ENCODE peak calls at places on chromosomes 5 and 9, in nine cellular contexts. One of them, this sample, is unnamed. For H3K4me1, the result is how much of the 10 kb centered on the place peaks cover.

GRCh38 chr9:127780126-127780885 is 1.8 kb upstream of the SH2D3C start:
- DNase-seq in endodermal cell: peak
- DNase-seq in cardiac muscle cell: no peak
- DNase-seq in iPS DF 6.9: no peak
- DNase-seq in CD8-positive, alpha-beta T cell: no peak
- DNase-seq in small intestine: no peak
- DNase-seq in adipocyte: no peak
- DNase-seq in effector memory CD4-positive, alpha-beta T cell: no peak
- DNase-seq in body of pancreas: no peak
- DNase-seq in this sample: no peak

GRCh38 chr5:29879401-29879800 is 1314.1 kb upstream of the CDH6 start:
- DNase-seq in CD8-positive, alpha-beta T cell: no peak
- DNase-seq in body of pancreas: no peak
- DNase-seq in adipocyte: no peak
- DNase-seq in iPS DF 6.9: no peak
- DNase-seq in cardiac muscle cell: no peak
- DNase-seq in effector memory CD4-positive, alpha-beta T cell: no peak
- DNase-seq in endodermal cell: no peak
- DNase-seq in small intestine: no peak
- DNase-seq in this sample: no peak

GRCh38 chr5:6125781-6126180 is 252.6 kb downstream of the MED10 start:
- DNase-seq in adipocyte: no peak
- DNase-seq in body of pancreas: no peak
- DNase-seq in endodermal cell: no peak
- DNase-seq in small intestine: no peak
- DNase-seq in effector memory CD4-positive, alpha-beta T cell: no peak
- DNase-seq in cardiac muscle cell: no peak
- DNase-seq in iPS DF 6.9: no peak
- DNase-seq in CD8-positive, alpha-beta T cell: no peak
- DNase-seq in this sample: no peak

GRCh38 chr9:111644195-111644772 is 13.2 kb downstream of the DNAJC25 start:
- DNase-seq in endodermal cell: no peak
- DNase-seq in iPS DF 6.9: no peak
- DNase-seq in body of pancreas: no peak
- DNase-seq in effector memory CD4-positive, alpha-beta T cell: no peak
- DNase-seq in cardiac muscle cell: no peak
- DNase-seq in adipocyte: no peak
- DNase-seq in small intestine: no peak
- DNase-seq in CD8-positive, alpha-beta T cell: no peak
- DNase-seq in this sample: no peak

GRCh38 chr9:33959725-33960124 is 89.0 kb downstream of the UBAP2 start:
- DNase-seq in iPS DF 6.9: no peak
- DNase-seq in body of pancreas: no peak
- DNase-seq in small intestine: no peak
- DNase-seq in endodermal cell: no peak
- DNase-seq in adipocyte: no peak
- DNase-seq in effector memory CD4-positive, alpha-beta T cell: no peak
- DNase-seq in CD8-positive, alpha-beta T cell: no peak
- DNase-seq in cardiac muscle cell: no peak
- DNase-seq in this sample: no peak

GRCh38 chr5:65108786-65109743 is 340.3 kb downstream of the CWC27 start:
- DNase-seq in iPS DF 6.9: no peak
- DNase-seq in effector memory CD4-positive, alpha-beta T cell: no peak
- DNase-seq in body of pancreas: no peak
- DNase-seq in cardiac muscle cell: peak
- DNase-seq in endodermal cell: no peak
- DNase-seq in CD8-positive, alpha-beta T cell: no peak
- DNase-seq in small intestine: no peak
- DNase-seq in adipocyte: no peak
- DNase-seq in this sample: no peak

GRCh38 chr5:59893061-59893435 is 478 bp downstream of the PDE4D start:
- DNase-seq in cardiac muscle cell: no peak
- DNase-seq in iPS DF 6.9: no peak
- DNase-seq in adipocyte: no peak
- DNase-seq in body of pancreas: no peak
- DNase-seq in CD8-positive, alpha-beta T cell: no peak
- DNase-seq in effector memory CD4-positive, alpha-beta T cell: no peak
- DNase-seq in endodermal cell: peak
- DNase-seq in small intestine: no peak
- DNase-seq in this sample: no peak

GRCh38 chr9:91714020-91714721 is 235.9 kb downstream of the ROR2 start:
- DNase-seq in body of pancreas: peak
- DNase-seq in cardiac muscle cell: peak
- DNase-seq in adipocyte: peak
- DNase-seq in iPS DF 6.9: peak
- DNase-seq in effector memory CD4-positive, alpha-beta T cell: no peak
- DNase-seq in CD8-positive, alpha-beta T cell: no peak
- DNase-seq in small intestine: no peak
- DNase-seq in endodermal cell: peak
- DNase-seq in this sample: peak

GRCh38 chr5:42507451-42508092 is 84.3 kb downstream of the GHR start:
- DNase-seq in endodermal cell: peak
- DNase-seq in body of pancreas: no peak
- DNase-seq in iPS DF 6.9: no peak
- DNase-seq in small intestine: no peak
- DNase-seq in effector memory CD4-positive, alpha-beta T cell: no peak
- DNase-seq in cardiac muscle cell: peak
- DNase-seq in CD8-positive, alpha-beta T cell: no peak
- DNase-seq in adipocyte: no peak
- DNase-seq in this sample: no peak

GRCh38 chr5:107808671-107809137 is 138.0 kb upstream of the EFNA5 start:
- DNase-seq in iPS DF 6.9: peak
- DNase-seq in body of pancreas: peak
- DNase-seq in effector memory CD4-positive, alpha-beta T cell: no peak
- DNase-seq in small intestine: no peak
- DNase-seq in cardiac muscle cell: no peak
- DNase-seq in adipocyte: no peak
- DNase-seq in endodermal cell: peak
- DNase-seq in CD8-positive, alpha-beta T cell: no peak
- DNase-seq in this sample: no peak

DNA sequence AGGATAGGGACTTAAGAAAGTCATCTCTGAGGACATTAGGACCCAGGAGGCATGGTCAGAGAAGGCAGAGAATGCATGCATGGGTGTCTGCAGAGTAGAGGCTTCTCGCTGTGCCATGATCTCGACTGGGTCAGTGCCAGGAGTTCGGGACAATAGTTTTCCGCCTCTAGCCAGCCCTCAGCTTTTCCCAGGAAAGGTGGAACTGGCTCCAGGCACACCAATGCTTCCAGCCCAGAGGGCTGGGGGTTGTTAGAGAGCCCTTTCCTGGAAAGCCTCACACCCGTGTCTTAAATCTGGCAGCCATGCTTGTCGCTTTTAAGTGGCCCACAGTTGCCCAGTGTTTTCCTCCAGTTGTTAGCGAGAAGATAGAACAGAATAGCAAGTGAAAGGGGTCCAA is 1111.3 kb downstream of the TAF11L14 start:
- DNase-seq in small intestine: peak
- DNase-seq in CD8-positive, alpha-beta T cell: peak
- DNase-seq in body of pancreas: no peak
- DNase-seq in adipocyte: no peak
- DNase-seq in iPS DF 6.9: no peak
- DNase-seq in cardiac muscle cell: no peak
- DNase-seq in effector memory CD4-positive, alpha-beta T cell: peak
- DNase-seq in endodermal cell: no peak
- DNase-seq in this sample: no peak
- H3K4me3 ChIP-seq in small intestine: peak
- H3K4me3 ChIP-seq in CD8-positive, alpha-beta T cell: peak
- H3K4me3 ChIP-seq in body of pancreas: no peak
- H3K4me3 ChIP-seq in adipocyte: peak
- H3K4me3 ChIP-seq in iPS DF 6.9: no peak
- H3K4me3 ChIP-seq in cardiac muscle cell: no peak
- H3K4me3 ChIP-seq in effector memory CD4-positive, alpha-beta T cell: peak
- H3K4me3 ChIP-seq in endodermal cell: no peak
- H3K4me3 ChIP-seq in this sample: no peak

GRCh38 chr9:98315067-98315453 is 59.6 kb upstream of the TBC1D2 start:
- DNase-seq in CD8-positive, alpha-beta T cell: no peak
- DNase-seq in body of pancreas: no peak
- DNase-seq in effector memory CD4-positive, alpha-beta T cell: no peak
- DNase-seq in cardiac muscle cell: no peak
- DNase-seq in adipocyte: no peak
- DNase-seq in iPS DF 6.9: no peak
- DNase-seq in endodermal cell: peak
- DNase-seq in small intestine: no peak
- DNase-seq in this sample: no peak
- H3K4me1 ChIP-seq in CD8-positive, alpha-beta T cell: under half
- H3K4me1 ChIP-seq in body of pancreas: under half
- H3K4me1 ChIP-seq in effector memory CD4-positive, alpha-beta T cell: under half
- H3K4me1 ChIP-seq in cardiac muscle cell: under half
- H3K4me1 ChIP-seq in adipocyte: under half
- H3K4me1 ChIP-seq in iPS DF 6.9: under half
- H3K4me1 ChIP-seq in endodermal cell: under half
- H3K4me1 ChIP-seq in small intestine: under half
- H3K4me1 ChIP-seq in this sample: under half

DNA sequence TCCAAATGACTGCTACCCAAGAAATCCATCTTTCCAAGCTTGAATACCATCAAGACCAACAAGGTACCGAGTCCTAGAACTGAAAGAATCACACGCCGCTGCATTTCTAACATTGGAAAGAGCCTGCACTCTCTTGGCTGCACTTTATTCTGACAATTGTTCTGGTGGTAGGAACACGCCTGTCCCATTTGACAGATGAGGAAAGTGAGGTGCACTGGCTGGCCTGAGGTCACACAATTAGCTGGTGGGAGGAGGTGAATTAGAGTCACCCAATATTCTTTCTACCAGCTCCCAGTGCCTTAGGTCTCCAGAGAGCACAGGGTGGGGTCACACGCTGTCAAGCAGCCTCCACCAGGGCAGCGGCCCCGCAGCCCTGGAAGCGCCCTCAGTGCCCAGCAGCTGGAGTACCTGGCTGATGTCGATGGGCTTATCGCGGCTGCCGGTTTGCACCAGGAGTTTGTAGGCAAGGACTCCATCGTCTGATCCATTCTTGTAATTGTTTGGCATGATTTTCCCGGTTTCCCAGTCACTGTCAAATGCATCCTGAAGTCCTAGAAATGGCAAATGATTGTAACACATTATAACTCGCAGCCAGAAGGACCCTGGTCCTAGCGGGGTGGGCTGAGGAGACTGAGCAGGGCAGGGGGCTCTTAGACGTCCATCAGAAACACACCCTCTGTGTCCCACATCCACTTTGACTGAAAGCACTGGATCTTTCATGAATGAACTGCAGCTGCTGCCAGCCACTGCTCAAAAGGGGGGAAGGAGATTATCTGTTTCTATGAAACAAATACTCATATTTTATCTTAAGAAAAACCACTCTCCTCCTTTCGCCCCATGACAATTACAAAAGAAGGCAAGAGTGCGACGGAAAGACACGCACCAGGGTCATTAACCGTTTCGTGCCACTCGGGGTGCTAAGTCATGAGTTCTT is 55.1 kb downstream of the PTCH1 start:
- DNase-seq in adipocyte: no peak
- DNase-seq in endodermal cell: no peak
- DNase-seq in body of pancreas: no peak
- DNase-seq in small intestine: no peak
- DNase-seq in cardiac muscle cell: no peak
- DNase-seq in iPS DF 6.9: no peak
- DNase-seq in effector memory CD4-positive, alpha-beta T cell: no peak
- DNase-seq in CD8-positive, alpha-beta T cell: no peak
- DNase-seq in this sample: no peak
- H3K4me3 ChIP-seq in adipocyte: peak
- H3K4me3 ChIP-seq in endodermal cell: peak
- H3K4me3 ChIP-seq in body of pancreas: no peak
- H3K4me3 ChIP-seq in small intestine: no peak
- H3K4me3 ChIP-seq in cardiac muscle cell: peak
- H3K4me3 ChIP-seq in iPS DF 6.9: no peak
- H3K4me3 ChIP-seq in effector memory CD4-positive, alpha-beta T cell: peak
- H3K4me3 ChIP-seq in CD8-positive, alpha-beta T cell: peak
- H3K4me3 ChIP-seq in this sample: no peak

GRCh38 chr5:56507348-56507930 is 274.3 kb upstream of the ANKRD55 start:
- DNase-seq in CD8-positive, alpha-beta T cell: no peak
- DNase-seq in adipocyte: no peak
- DNase-seq in iPS DF 6.9: no peak
- DNase-seq in small intestine: peak
- DNase-seq in cardiac muscle cell: no peak
- DNase-seq in body of pancreas: no peak
- DNase-seq in effector memory CD4-positive, alpha-beta T cell: no peak
- DNase-seq in endodermal cell: no peak
- DNase-seq in this sample: no peak

GRCh38 chr5:56508249-56508648 is 275.1 kb upstream of the ANKRD55 start:
- DNase-seq in effector memory CD4-positive, alpha-beta T cell: no peak
- DNase-seq in small intestine: no peak
- DNase-seq in adipocyte: no peak
- DNase-seq in iPS DF 6.9: no peak
- DNase-seq in endodermal cell: no peak
- DNase-seq in CD8-positive, alpha-beta T cell: no peak
- DNase-seq in body of pancreas: no peak
- DNase-seq in cardiac muscle cell: no peak
- DNase-seq in this sample: no peak

GRCh38 chr5:56503929-56504328 is 270.8 kb upstream of the ANKRD55 start:
- DNase-seq in small intestine: no peak
- DNase-seq in effector memory CD4-positive, alpha-beta T cell: no peak
- DNase-seq in endodermal cell: no peak
- DNase-seq in cardiac muscle cell: no peak
- DNase-seq in CD8-positive, alpha-beta T cell: no peak
- DNase-seq in iPS DF 6.9: no peak
- DNase-seq in adipocyte: no peak
- DNase-seq in body of pancreas: no peak
- DNase-seq in this sample: no peak

GRCh38 chr5:56501949-56502557 is 268.9 kb upstream of the ANKRD55 start:
- DNase-seq in iPS DF 6.9: no peak
- DNase-seq in body of pancreas: no peak
- DNase-seq in cardiac muscle cell: peak
- DNase-seq in endodermal cell: no peak
- DNase-seq in effector memory CD4-positive, alpha-beta T cell: no peak
- DNase-seq in adipocyte: no peak
- DNase-seq in CD8-positive, alpha-beta T cell: no peak
- DNase-seq in small intestine: peak
- DNase-seq in this sample: no peak

DNA sequence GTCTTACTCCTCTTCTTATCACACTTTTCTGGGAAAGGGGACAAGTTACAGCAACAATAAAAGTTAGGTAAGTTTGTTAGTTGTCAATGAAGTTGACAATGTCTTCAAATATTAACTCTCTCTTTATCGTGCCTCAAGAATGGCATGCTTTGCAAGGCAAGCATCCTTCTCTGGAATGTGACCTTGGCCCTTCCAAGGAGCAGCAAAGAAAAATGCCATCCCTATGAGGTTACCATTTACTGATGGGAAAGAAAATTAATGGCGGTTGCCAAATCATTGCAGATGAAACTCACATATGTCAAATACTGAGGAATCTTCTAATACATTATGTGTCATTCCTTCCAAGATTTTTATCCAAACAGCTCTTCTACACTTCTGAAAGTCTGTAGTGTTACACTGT is 273.5 kb upstream of the ANKRD55 start:
- DNase-seq in cardiac muscle cell: no peak
- DNase-seq in iPS DF 6.9: no peak
- DNase-seq in body of pancreas: no peak
- DNase-seq in endodermal cell: no peak
- DNase-seq in effector memory CD4-positive, alpha-beta T cell: no peak
- DNase-seq in small intestine: peak
- DNase-seq in adipocyte: no peak
- DNase-seq in CD8-positive, alpha-beta T cell: no peak
- DNase-seq in this sample: no peak
- H3K4me1 ChIP-seq in cardiac muscle cell: under half
- H3K4me1 ChIP-seq in iPS DF 6.9: under half
- H3K4me1 ChIP-seq in body of pancreas: under half
- H3K4me1 ChIP-seq in endodermal cell: under half
- H3K4me1 ChIP-seq in effector memory CD4-positive, alpha-beta T cell: under half
- H3K4me1 ChIP-seq in small intestine: under half
- H3K4me1 ChIP-seq in adipocyte: under half
- H3K4me1 ChIP-seq in CD8-positive, alpha-beta T cell: under half
- H3K4me1 ChIP-seq in this sample: under half

GRCh38 chr5:137665678-137666077 is 70.2 kb downstream of the KLHL3 start:
- DNase-seq in adipocyte: no peak
- DNase-seq in endodermal cell: no peak
- DNase-seq in cardiac muscle cell: peak
- DNase-seq in body of pancreas: no peak
- DNase-seq in small intestine: no peak
- DNase-seq in iPS DF 6.9: no peak
- DNase-seq in CD8-positive, alpha-beta T cell: no peak
- DNase-seq in effector memory CD4-positive, alpha-beta T cell: no peak
- DNase-seq in this sample: no peak
- H3K4me3 ChIP-seq in adipocyte: no peak
- H3K4me3 ChIP-seq in endodermal cell: no peak
- H3K4me3 ChIP-seq in cardiac muscle cell: no peak
- H3K4me3 ChIP-seq in body of pancreas: no peak
- H3K4me3 ChIP-seq in small intestine: no peak
- H3K4me3 ChIP-seq in iPS DF 6.9: no peak
- H3K4me3 ChIP-seq in CD8-positive, alpha-beta T cell: no peak
- H3K4me3 ChIP-seq in effector memory CD4-positive, alpha-beta T cell: no peak
- H3K4me3 ChIP-seq in this sample: no peak